ENCODE peak calls at places on chromosome 17, in six cellular contexts. J is IMR-90, E is H9, N is trophoblast cell, V is neuronal stem cell, A is H1. Y is an unnamed sample.

GRCh38 chr17:58755577-58756245 is at the start of gene PPM1E:
- DNase-seq in J (peak; percentile 26), E (peak; percentile 96), N (peak; percentile 4), V (peak; percentile 97), A (peak; percentile 81), Y (peak; percentile 39)

GRCh38 chr17:50735287-50735686 is 15.9 kb downstream of the LUC7L3 start:
- DNase-seq in J (no peak), E (no peak), N (no peak), V (no peak), A (no peak), Y (no peak)

GRCh38 chr17:61803796-61804195 is 59.5 kb downstream of the BRIP1 start:
- DNase-seq in J (no peak), E (no peak), N (no peak), V (no peak), A (no peak), Y (no peak)

GRCh38 chr17:57541472-57542394 is 203.4 kb downstream of the CCDC182 start:
- DNase-seq in J (peak; percentile 50), E (no peak), N (peak; percentile 48), V (no peak), A (no peak), Y (peak; percentile 96)

GRCh38 chr17:51795401-51795800 is 363.1 kb downstream of the CA10 start:
- DNase-seq in J (no peak), E (no peak), N (no peak), V (no peak), A (no peak), Y (no peak)

GRCh38 chr17:51548125-51548524 is 287.8 kb downstream of the UTP18 start:
- DNase-seq in J (no peak), E (no peak), N (no peak), V (no peak), A (no peak), Y (no peak)

GRCh38 chr17:62673614-62674362 is 46.3 kb downstream of the MRC2 start:
- DNase-seq in J (no peak), E (no peak), N (no peak), V (no peak), A (no peak), Y (no peak)

GRCh38 chr17:21301593-21302550 is 17.4 kb downstream of the MAP2K3 start:
- DNase-seq in J (no peak), E (no peak), N (no peak), V (no peak), A (no peak), Y (no peak)

GRCh38 chr17:49556183-49556943 is 19.3 kb upstream of the NXPH3 start:
- DNase-seq in J (peak; percentile 49), E (peak; percentile 96), N (peak; percentile 65), V (peak; percentile 81), A (no peak), Y (peak; percentile 63)

GRCh38 chr17:4658478-4659305 is 17.2 kb upstream of the ALOX15 start:
- DNase-seq in J (peak; percentile 86), E (no peak), N (no peak), V (no peak), A (no peak), Y (peak; percentile 73)

GRCh38 chr17:58357312-58358297 is 5.6 kb upstream of the SUPT4H1 start:
- DNase-seq in J (no peak), E (no peak), N (no peak), V (no peak), A (no peak), Y (no peak)

GRCh38 chr17:6420173-6420641 is 14.7 kb downstream of the AIPL1 start:
- DNase-seq in J (peak; percentile 1), E (peak; percentile 89), N (no peak), V (no peak), A (no peak), Y (no peak)

GRCh38 chr17:49358638-49359247 is 3.3 kb downstream of the ZNF652 start:
- DNase-seq in J (no peak), E (peak; percentile 12), N (no peak), V (no peak), A (no peak), Y (peak; percentile 7)

GRCh38 chr17:45653616-45654015 is 130.5 kb upstream of the CRHR1 start:
- DNase-seq in J (no peak), E (no peak), N (no peak), V (no peak), A (no peak), Y (no peak)

DNA sequence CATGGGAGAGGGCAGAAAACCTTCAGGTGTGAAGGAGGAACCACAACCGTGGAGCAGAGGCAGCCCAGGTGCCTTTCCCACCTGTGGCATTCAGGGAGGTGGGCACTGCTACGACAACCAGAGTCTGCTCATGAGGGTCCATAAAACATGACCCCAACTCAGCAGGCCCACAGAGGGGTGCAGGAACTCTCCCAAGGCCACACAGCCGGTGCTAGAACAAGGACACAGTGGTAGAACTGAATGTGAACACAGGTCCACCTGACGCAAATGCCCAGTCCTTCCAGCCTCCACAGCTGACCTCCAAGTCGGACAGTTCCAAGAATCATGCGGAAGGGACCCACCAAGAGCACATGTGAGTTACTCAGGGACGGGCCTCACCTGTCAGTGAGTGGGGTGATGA is 76.4 kb downstream of the DNAH17 start:
- DNase-seq in J (no peak), E (no peak), N (no peak), V (no peak), A (no peak), Y (no peak)
- H3K27me3 ChIP-seq in J (peaks cover 8% of the 10 kb centered on the region), E (no peaks in the 10 kb centered on the region), N (no peaks in the 10 kb centered on the region), V (peaks cover 2% of the 10 kb centered on the region), A (no peaks in the 10 kb centered on the region), Y (peaks cover 23% of the 10 kb centered on the region)

GRCh38 chr17:46813920-46814319 is 4.6 kb downstream of the WNT3 start:
- DNase-seq in J (no peak), E (peak; percentile 20), N (no peak), V (no peak), A (no peak), Y (no peak)
- H3K18ac ChIP-seq in J (no peak overlapping the region), E (no peak overlapping the region), N (no peak overlapping the region), V (no peak overlapping the region), A (peak overlapping the region; percentile 32), Y (no peak overlapping the region)

GRCh38 chr17:82113941-82114340 is 15.9 kb upstream of the FASN start:
- DNase-seq in J (no peak), E (peak; percentile 25), N (no peak), V (no peak), A (no peak), Y (no peak)
- H4K91ac ChIP-seq in J (no peak overlapping the region), E (no peak overlapping the region), N (no peak overlapping the region), V (no peak overlapping the region), A (no peak overlapping the region), Y (no peak overlapping the region)

GRCh38 chr17:75589919-75590303 is 2.3 kb downstream of the MYO15B start:
- DNase-seq in J (no peak), E (peak; percentile 58), N (no peak), V (no peak), A (no peak), Y (no peak)
- H3K27me3 ChIP-seq in J (peaks cover 32% of the 10 kb centered on the region), E (no peaks in the 10 kb centered on the region), N (no peaks in the 10 kb centered on the region), V (peaks cover 21% of the 10 kb centered on the region), A (peaks cover 5% of the 10 kb centered on the region), Y (peaks cover 63% of the 10 kb centered on the region)

GRCh38 chr17:73491648-73492047 is 152.6 kb downstream of the SDK2 start:
- DNase-seq in J (no peak), E (no peak), N (no peak), V (no peak), A (no peak), Y (no peak)
- H3K18ac ChIP-seq in J (no peak overlapping the region), E (no peak overlapping the region), N (no peak overlapping the region), V (no peak overlapping the region), A (no peak overlapping the region), Y (no peak overlapping the region)

GRCh38 chr17:28043296-28043695 is 819 bp downstream of the NLK start:
- DNase-seq in J (no peak), E (no peak), N (no peak), V (no peak), A (no peak), Y (no peak)
- H4K91ac ChIP-seq in J (no peak overlapping the region), E (no peak overlapping the region), N (no peak overlapping the region), V (no peak overlapping the region), A (no peak overlapping the region), Y (no peak overlapping the region)

DNA sequence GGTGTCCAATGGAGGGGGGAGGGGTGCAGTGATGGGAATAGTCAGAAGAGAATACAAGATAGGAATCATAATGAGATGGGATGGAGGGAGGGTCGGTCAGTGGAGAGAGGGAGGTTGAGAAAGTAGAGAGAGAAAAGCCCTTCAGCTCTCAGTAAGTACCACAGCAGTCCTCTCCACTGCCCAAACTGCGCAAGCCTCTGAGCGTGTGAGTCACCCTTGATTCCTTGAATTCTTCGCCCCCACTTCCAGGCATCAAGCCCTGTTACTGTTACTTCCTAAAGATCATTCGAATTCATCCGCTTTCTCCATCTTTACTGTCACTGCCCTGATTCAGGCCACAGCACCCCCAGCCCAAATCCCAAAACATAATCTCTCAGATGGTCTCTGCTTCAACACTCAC is 2.5 kb downstream of the GUCY2D start:
- DNase-seq in J (peak; percentile 79), E (no peak), N (no peak), V (no peak), A (no peak), Y (peak; percentile 33)
- H3K27me3 ChIP-seq in J (peaks cover 54% of the 10 kb centered on the region), E (peaks cover 8% of the 10 kb centered on the region), N (peaks cover 29% of the 10 kb centered on the region), V (peaks cover 36% of the 10 kb centered on the region), A (peaks cover 53% of the 10 kb centered on the region), Y (peaks cover 79% of the 10 kb centered on the region)

GRCh38 chr17:39246274-39246673 is 20.5 kb upstream of the STAC2 start:
- DNase-seq in J (no peak), E (no peak), N (no peak), V (no peak), A (no peak), Y (no peak)
- H3K18ac ChIP-seq in J (no peak overlapping the region), E (no peak overlapping the region), N (no peak overlapping the region), V (no peak overlapping the region), A (no peak overlapping the region), Y (no peak overlapping the region)

Y was measured in mesenchymal stem cell.